ENCODE peak calls at places on chromosomes 13 and 19, in nine cellular contexts. R is PC-3, X is ascending aorta, L is neural progenitor cell, N is PC-9, C is HCT116, O is heart left ventricle, I is testis, M is astrocyte. J is an unnamed sample.

GRCh38 chr13:72920097-72920496 is 138.2 kb downstream of the PIBF1 start:
- DNase-seq in R (no peak), X (peak), L (no peak), N (no peak), C (no peak), O (peak), I (no peak), M (peak), J (no peak)

GRCh38 chr13:96065851-96066250 is 12.7 kb upstream of the UGGT2 start:
- DNase-seq in R (no peak), X (no peak), L (no peak), N (no peak), C (no peak), O (no peak), I (no peak), M (no peak), J (no peak)

GRCh38 chr13:72651196-72651595 is 76.2 kb downstream of the MZT1 start:
- DNase-seq in R (peak), X (no peak), L (peak), N (no peak), C (peak), O (no peak), I (peak), M (no peak), J (no peak)

GRCh38 chr19:48121066-48121465 is 10.4 kb upstream of the PLA2G4C start:
- DNase-seq in R (no peak), X (no peak), L (no peak), N (no peak), C (no peak), O (no peak), I (no peak), M (no peak), J (no peak)

GRCh38 chr13:108483981-108484380 is 145.4 kb upstream of the MYO16 start:
- DNase-seq in R (no peak), X (no peak), L (no peak), N (no peak), C (no peak), O (no peak), I (no peak), M (peak), J (no peak)

GRCh38 chr19:47740866-47741519 is 4.4 kb upstream of the NOP53 start:
- DNase-seq in R (no peak), X (no peak), L (no peak), N (no peak), C (no peak), O (no peak), I (no peak), M (no peak), J (no peak)

GRCh38 chr13:32530841-32531253 is 7.7 kb downstream of the N4BP2L2 start:
- DNase-seq in R (no peak), X (no peak), L (no peak), N (no peak), C (no peak), O (peak), I (peak), M (peak), J (no peak)

GRCh38 chr19:36771275-36772231 is 1.1 kb downstream of the ZNF850 start:
- DNase-seq in R (peak), X (peak), L (peak), N (peak), C (no peak), O (peak), I (peak), M (peak), J (peak)

GRCh38 chr13:93398167-93398566 is 171.6 kb downstream of the GPC6 start:
- DNase-seq in R (no peak), X (no peak), L (no peak), N (no peak), C (no peak), O (no peak), I (no peak), M (no peak), J (no peak)

GRCh38 chr19:11168568-11168967 is 13.0 kb upstream of the SPC24 start:
- DNase-seq in R (peak), X (peak), L (no peak), N (peak), C (peak), O (no peak), I (no peak), M (peak), J (peak)

GRCh38 chr13:24502567-24503375 is 9.8 kb downstream of the PARP4 start:
- DNase-seq in R (peak), X (no peak), L (peak), N (peak), C (peak), O (no peak), I (no peak), M (peak), J (peak)

GRCh38 chr19:29678484-29679106 is 13.3 kb downstream of the PLEKHF1 start:
- DNase-seq in R (no peak), X (no peak), L (no peak), N (no peak), C (no peak), O (peak), I (peak), M (no peak), J (no peak)

GRCh38 chr19:19602713-19603320 is 15.7 kb downstream of the PBX4 start:
- DNase-seq in R (no peak), X (no peak), L (no peak), N (peak), C (no peak), O (no peak), I (no peak), M (no peak), J (peak)

GRCh38 chr13:45592758-45593157 is 22.8 kb downstream of the ERICH6B start:
- DNase-seq in R (no peak), X (no peak), L (no peak), N (no peak), C (no peak), O (no peak), I (no peak), M (no peak), J (no peak)

GRCh38 chr19:13262450-13262849 is 112.2 kb downstream of the IER2 start:
- DNase-seq in R (peak), X (no peak), L (peak), N (peak), C (no peak), O (no peak), I (no peak), M (peak), J (peak)

DNA sequence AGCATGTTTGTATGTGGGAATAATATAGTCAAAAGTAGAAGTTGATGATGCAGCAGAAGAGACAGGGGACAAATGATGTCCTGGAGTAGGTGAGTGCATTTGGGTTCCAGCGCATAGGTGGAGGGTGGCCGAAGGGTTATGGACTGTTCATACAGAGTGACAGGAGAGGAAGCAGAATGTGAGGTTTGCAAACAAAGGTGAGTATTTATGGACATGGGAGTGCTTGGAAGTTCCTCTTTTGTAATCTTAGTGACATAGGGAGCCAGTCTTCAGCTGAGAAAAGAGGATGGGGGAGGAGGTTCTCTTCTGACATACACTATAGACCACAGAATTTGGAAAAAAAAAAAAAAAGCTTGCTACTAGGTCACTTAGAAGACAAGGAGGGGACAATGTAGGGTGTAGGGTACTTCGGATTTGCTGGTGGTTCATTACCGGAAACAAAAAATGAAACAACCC is 331.6 kb downstream of the DLEU7 start:
- DNase-seq in R (no peak), X (no peak), L (no peak), N (no peak), C (no peak), O (no peak), I (no peak), M (no peak), J (no peak)
- H3K27ac ChIP-seq in R (no peak), X (peak), L (no peak), N (no peak), C (no peak), O (peak), I (peak), M (no peak), J (no peak)

DNA sequence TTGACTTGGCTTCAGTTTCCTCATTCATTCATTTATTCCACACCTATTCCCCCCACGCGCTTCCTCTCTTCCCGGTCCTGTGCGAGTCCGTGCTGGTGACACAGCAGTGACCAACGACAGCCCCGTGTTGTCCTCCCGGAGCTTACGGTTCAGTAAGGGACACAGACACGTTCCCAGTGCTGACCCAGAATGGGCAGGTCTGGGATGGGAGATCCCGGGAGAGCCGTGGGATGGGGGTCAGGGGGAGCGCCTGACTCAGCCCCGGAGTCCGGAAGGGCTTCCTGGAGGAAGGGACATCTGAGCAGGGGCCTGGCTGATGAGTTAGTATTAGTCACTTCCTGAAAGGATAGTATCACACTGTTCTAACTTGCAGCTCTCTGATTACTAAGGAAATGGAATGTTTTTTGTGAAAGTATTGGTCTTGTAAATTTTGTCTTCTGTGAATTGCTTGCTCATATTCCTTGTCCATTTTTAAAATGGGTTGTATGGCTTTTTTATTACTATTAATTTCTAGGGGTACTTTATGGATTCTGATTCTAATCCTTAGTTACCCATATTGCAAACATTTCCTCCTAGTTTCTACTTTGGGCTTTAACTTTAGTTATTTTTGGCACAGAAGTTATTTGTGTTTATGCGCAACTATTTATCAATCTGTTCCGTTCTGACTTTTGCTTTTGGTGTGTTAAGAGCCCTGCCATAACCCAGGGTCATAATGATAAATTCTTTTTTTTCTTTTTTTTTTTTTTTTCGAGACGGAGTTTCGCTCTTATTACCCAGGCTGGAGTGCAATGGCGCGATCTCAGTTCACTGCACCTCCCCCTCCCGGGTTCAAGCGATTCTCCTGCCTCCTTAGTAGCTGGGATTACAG is 708 bp upstream of the ERCC1 start:
- DNase-seq in R (peak), X (peak), L (peak), N (peak), C (peak), O (peak), I (peak), M (peak), J (peak)
- TF ChIP-seq CTCF in R (no peak), X (no peak), L (no peak), N (no peak), C (no peak), O (no peak), I (no peak), M (no peak), J (no peak)

DNA sequence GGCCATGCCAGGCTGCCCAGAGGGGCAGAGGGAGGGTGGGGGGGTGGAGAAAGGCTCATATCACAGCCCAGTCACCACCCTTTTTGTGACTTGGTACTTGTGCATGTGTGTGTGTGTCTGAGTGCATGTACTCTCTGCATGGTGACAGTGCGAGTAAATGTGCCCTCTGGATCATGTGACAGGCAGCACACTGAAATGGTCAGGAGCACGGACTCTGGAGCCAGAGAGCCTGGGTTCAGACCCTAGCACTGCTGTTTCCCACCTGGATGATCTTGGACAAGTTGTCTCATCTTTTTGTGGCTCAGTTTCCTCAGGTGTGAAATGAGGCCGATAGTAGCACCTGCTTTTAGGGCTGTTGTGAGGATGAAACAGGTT is 2.0 kb downstream of the CIC start:
- DNase-seq in R (no peak), X (no peak), L (no peak), N (no peak), C (no peak), O (no peak), I (no peak), M (no peak), J (no peak)
- H3K27ac ChIP-seq in R (peak), X (peak), L (no peak), N (no peak), C (peak), O (peak), I (peak), M (peak), J (peak)

GRCh38 chr19:40511487-40511886 is 44.7 kb downstream of the SPTBN4 start:
- DNase-seq in R (no peak), X (no peak), L (no peak), N (no peak), C (no peak), O (no peak), I (no peak), M (no peak), J (no peak)

GRCh38 chr19:40512110-40512472 is 45.3 kb downstream of the SPTBN4 start:
- DNase-seq in R (no peak), X (no peak), L (no peak), N (no peak), C (no peak), O (no peak), I (no peak), M (no peak), J (no peak)

GRCh38 chr19:40508739-40509260 is 42.0 kb downstream of the SPTBN4 start:
- DNase-seq in R (no peak), X (no peak), L (no peak), N (no peak), C (no peak), O (no peak), I (no peak), M (no peak), J (no peak)

GRCh38 chr19:40512473-40513344 is 45.9 kb downstream of the SPTBN4 start:
- DNase-seq in R (no peak), X (no peak), L (peak), N (no peak), C (no peak), O (no peak), I (peak), M (no peak), J (no peak)

GRCh38 chr19:40510526-40511115 is 43.8 kb downstream of the SPTBN4 start:
- DNase-seq in R (no peak), X (no peak), L (no peak), N (no peak), C (no peak), O (no peak), I (no peak), M (peak), J (no peak)
- TF ChIP-seq CTCF in R (no peak), X (no peak), L (no peak), N (no peak), C (no peak), O (no peak), I (no peak), M (no peak), J (no peak)

GRCh38 chr13:42333613-42334328 is 61.8 kb downstream of the AKAP11 start:
- DNase-seq in R (peak), X (no peak), L (peak), N (no peak), C (no peak), O (no peak), I (peak), M (peak), J (peak)
- H3K27ac ChIP-seq in R (no peak), X (no peak), L (no peak), N (no peak), C (no peak), O (no peak), I (no peak), M (no peak), J (no peak)

GRCh38 chr13:99389520-99390304 is 82.5 kb upstream of the GPR183 start:
- DNase-seq in R (no peak), X (peak), L (no peak), N (no peak), C (no peak), O (no peak), I (no peak), M (no peak), J (no peak)

GRCh38 chr13:99390601-99391000 is 83.4 kb upstream of the GPR183 start:
- DNase-seq in R (no peak), X (no peak), L (no peak), N (no peak), C (no peak), O (no peak), I (no peak), M (no peak), J (no peak)

GRCh38 chr13:99386495-99386894 is 79.3 kb upstream of the GPR183 start:
- DNase-seq in R (no peak), X (peak), L (no peak), N (no peak), C (no peak), O (no peak), I (no peak), M (no peak), J (no peak)

GRCh38 chr13:99386911-99387788 is 80.0 kb upstream of the GPR183 start:
- DNase-seq in R (peak), X (peak), L (peak), N (peak), C (peak), O (no peak), I (peak), M (no peak), J (peak)

GRCh38 chr13:99388334-99388923 is 81.2 kb upstream of the GPR183 start:
- DNase-seq in R (no peak), X (peak), L (no peak), N (no peak), C (no peak), O (no peak), I (no peak), M (no peak), J (no peak)
- TF ChIP-seq CTCF in R (no peak), X (no peak), L (no peak), N (no peak), C (no peak), O (no peak), I (no peak), M (no peak), J (no peak)

GRCh38 chr19:17080441-17080803 is 4.8 kb downstream of the MYO9B start:
- DNase-seq in R (no peak), X (no peak), L (no peak), N (no peak), C (no peak), O (no peak), I (no peak), M (no peak), J (no peak)
- H3K27ac ChIP-seq in R (peak), X (peak), L (no peak), N (peak), C (peak), O (peak), I (peak), M (peak), J (peak)

J was measured in RWPE1.